ENCODE peak calls at places on chromosomes 4 and X, in nine cellular contexts. O is heart right ventricle; K is stimulated activated CD8-positive, alpha-beta memory T cell treated with anti-CD3 and anti-CD28 coated beads, Interleukin-4, amount 100 ng/mL, for 48 hours; I is CD4-positive, CD25-positive, alpha-beta regulatory T cell; C is mesenchymal stem cell; B is mesendoderm; J is uterus; T is choroid plexus epithelial cell; M is H4. X is an unnamed sample.

GRCh38 chrX:39493168-39493567 is 604.6 kb downstream of the BCOR start:
- DNase-seq in K (no peak), O (no peak), M (no peak), J (no peak), I (no peak), T (no peak), C (no peak), B (no peak), X (no peak)

GRCh38 chrX:9341305-9342201 is 123.3 kb upstream of the TBL1X start:
- DNase-seq in J (peak), T (peak), K (peak), C (peak), B (peak), M (peak), O (peak), I (peak), X (no peak)

GRCh38 chr4:124711469-124712416 is 789 bp downstream of the ANKRD50 start:
- DNase-seq in C (peak), T (peak), J (no peak), O (peak), M (peak), B (peak), K (no peak), I (peak), X (peak)

GRCh38 chr4:26206981-26207380 is 113.8 kb upstream of the RBPJ start:
- DNase-seq in B (no peak), M (no peak), K (no peak), J (no peak), T (no peak), C (no peak), I (no peak), O (no peak), X (no peak)

GRCh38 chr4:137312257-137312656 is 220.0 kb downstream of the PCDH18 start:
- DNase-seq in J (no peak), B (no peak), O (no peak), T (peak), C (no peak), K (no peak), M (no peak), I (no peak), X (no peak)

GRCh38 chrX:12814434-12814833 is 23.2 kb downstream of the PRPS2 start:
- DNase-seq in J (no peak), O (peak), C (peak), M (peak), I (peak), T (peak), B (peak), K (peak), X (peak)

GRCh38 chr4:8370106-8370787 is 70.3 kb downstream of the ACOX3 start:
- DNase-seq in M (no peak), C (no peak), I (no peak), B (no peak), T (no peak), K (no peak), J (no peak), O (no peak), X (no peak)

GRCh38 chr4:1862055-1862911 is 6.3 kb upstream of the LETM1 start:
- DNase-seq in I (no peak), K (peak), B (no peak), M (no peak), C (no peak), T (no peak), O (no peak), J (no peak), X (no peak)

GRCh38 chr4:44629280-44629866 is 22.1 kb downstream of the YIPF7 start:
- DNase-seq in C (peak), T (peak), J (no peak), M (peak), K (peak), O (peak), I (no peak), B (peak), X (peak)

GRCh38 chr4:145734576-145735329 is 54.8 kb downstream of the C4orf51 start:
- DNase-seq in K (peak), T (peak), I (no peak), M (peak), O (peak), B (peak), C (peak), J (peak), X (peak)

GRCh38 chr4:107737470-107737869 is 17.4 kb upstream of the PAPSS1 start:
- DNase-seq in K (no peak), I (no peak), O (no peak), T (no peak), B (no peak), J (no peak), M (no peak), C (no peak), X (no peak)

GRCh38 chrX:46710425-46710824 is 48.5 kb downstream of the SLC9A7 start:
- DNase-seq in I (no peak), M (no peak), J (no peak), T (peak), O (no peak), B (no peak), C (peak), K (no peak), X (peak)

GRCh38 chr4:139809207-139810157 is 143.9 kb downstream of the MGST2 start:
- DNase-seq in O (peak), T (no peak), M (no peak), J (no peak), C (no peak), B (no peak), K (no peak), I (no peak), X (no peak)

GRCh38 chr4:98653890-98654867 is 4.2 kb downstream of the TSPAN5 start:
- DNase-seq in J (peak), K (no peak), C (peak), T (peak), M (peak), O (no peak), I (no peak), B (no peak), X (no peak)

GRCh38 chrX:143296521-143296920 is 220.8 kb downstream of the SPANXN3 start:
- DNase-seq in B (no peak), M (no peak), J (no peak), T (no peak), O (no peak), I (no peak), K (no peak), C (no peak), X (no peak)

GRCh38 chrX:69101655-69102251 is 63.5 kb downstream of the PJA1 start:
- DNase-seq in B (no peak), M (no peak), C (no peak), K (no peak), T (no peak), J (no peak), I (no peak), O (no peak), X (no peak)

GRCh38 chr4:4269326-4269725 is 20.6 kb downstream of the LYAR start:
- DNase-seq in C (no peak), J (no peak), M (no peak), K (no peak), T (no peak), B (no peak), I (no peak), O (no peak), X (no peak)

GRCh38 chrX:76454456-76454927 is 27.0 kb downstream of the MAGEE1 start:
- DNase-seq in K (no peak), C (peak), T (peak), B (peak), I (no peak), M (no peak), O (no peak), J (no peak), X (peak)

GRCh38 chr4:56128231-56128630 is 179.5 kb downstream of the CEP135 start:
- DNase-seq in T (peak), O (no peak), J (no peak), K (no peak), M (no peak), C (no peak), B (no peak), I (no peak), X (no peak)

GRCh38 chrX:133881893-133882292 is 103.5 kb downstream of the GPC3 start:
- DNase-seq in C (no peak), J (no peak), B (peak), M (no peak), T (no peak), K (no peak), O (no peak), I (no peak), X (peak)

GRCh38 chr4:151810476-151810875 is 49.7 kb upstream of the GATB start:
- DNase-seq in I (no peak), T (no peak), C (no peak), J (no peak), O (no peak), B (no peak), K (no peak), M (no peak), X (no peak)

GRCh38 chrX:15790766-15791380 is 589 bp downstream of the ZRSR2 start:
- DNase-seq in C (no peak), O (no peak), M (no peak), K (no peak), T (peak), B (no peak), I (no peak), J (no peak), X (no peak)

GRCh38 chr4:161238033-161238432 is 925.8 kb downstream of the FSTL5 start:
- DNase-seq in C (no peak), M (no peak), K (no peak), I (no peak), O (no peak), B (no peak), T (no peak), J (no peak), X (no peak)

GRCh38 chr4:128812360-128812958 is 3.0 kb downstream of the JADE1 start:
- DNase-seq in M (peak), B (peak), T (peak), I (no peak), O (peak), C (peak), K (no peak), J (no peak), X (peak)

GRCh38 chr4:6391186-6391851 is 81.1 kb downstream of the PPP2R2C start:
- DNase-seq in O (no peak), M (no peak), C (no peak), B (no peak), J (no peak), K (no peak), T (no peak), I (no peak), X (no peak)

GRCh38 chr4:147831452-147832192 is 99.7 kb downstream of the ARHGAP10 start:
- DNase-seq in B (peak), I (no peak), J (no peak), T (peak), M (peak), C (peak), O (peak), K (no peak), X (peak)

GRCh38 chr4:53306729-53307128 is 59.1 kb downstream of the SCFD2 start:
- DNase-seq in C (no peak), K (no peak), J (no peak), M (no peak), T (no peak), I (no peak), B (no peak), O (no peak), X (no peak)

GRCh38 chr4:98688416-98689290 is 30.2 kb upstream of the TSPAN5 start:
- DNase-seq in B (no peak), J (no peak), K (peak), O (no peak), M (peak), C (peak), I (no peak), T (peak), X (no peak)

GRCh38 chr4:150149381-150149780 is 71.1 kb downstream of the DCLK2 start:
- DNase-seq in M (no peak), C (no peak), J (no peak), B (no peak), I (no peak), T (no peak), O (no peak), K (no peak), X (no peak)

GRCh38 chr4:25158817-25159216 is 1.4 kb downstream of the SEPSECS start:
- DNase-seq in B (no peak), M (no peak), C (no peak), J (no peak), K (no peak), T (no peak), O (no peak), I (no peak), X (no peak)

GRCh38 chr4:146121757-146122156 is 53.8 kb upstream of the LSM6 start:
- DNase-seq in T (no peak), O (no peak), B (no peak), I (no peak), M (no peak), K (no peak), C (no peak), J (no peak), X (no peak)

GRCh38 chrX:63675716-63676115 is 109.3 kb downstream of the ARHGEF9 start:
- DNase-seq in O (no peak), C (no peak), J (no peak), T (no peak), I (no peak), K (no peak), M (no peak), B (no peak), X (no peak)

GRCh38 chrX:41273638-41274037 is 60.3 kb upstream of the DDX3X start:
- DNase-seq in O (no peak), K (no peak), M (peak), J (no peak), T (no peak), B (no peak), C (peak), I (no peak), X (no peak)

GRCh38 chrX:9285342-9285771 is 179.5 kb upstream of the TBL1X start:
- DNase-seq in K (peak), I (no peak), C (no peak), T (no peak), M (no peak), B (no peak), O (no peak), J (no peak), X (no peak)

GRCh38 chrX:2552621-2553297 is 52.0 kb upstream of the DHRSX start:
- DNase-seq in O (no peak), T (peak), C (no peak), J (no peak), I (no peak), K (no peak), M (peak), B (no peak), X (no peak)

GRCh38 chr4:7167706-7168105 is 24.6 kb upstream of the SORCS2 start:
- DNase-seq in T (no peak), I (no peak), J (peak), M (no peak), B (no peak), C (no peak), O (no peak), K (no peak), X (peak)

GRCh38 chr4:173332963-173333657 is 1.0 kb downstream of the HMGB2 start:
- DNase-seq in C (peak), B (peak), I (no peak), K (peak), J (no peak), O (no peak), T (peak), M (no peak), X (no peak)

X was measured in islet precursor cell.